ENCODE peak calls at places on chromosomes 16 and 17, in four cellular contexts. U is pancreas, I is EH, K is GM12865. J is an unnamed sample.

GRCh38 chr17:73743802-73744201 is 99.6 kb upstream of the SDK2 start:
- DNase-seq in U (no peak), I (no peak), K (no peak), J (no peak)

GRCh38 chr16:89422905-89423630 is 67.3 kb downstream of the ANKRD11 start:
- DNase-seq in U (no peak), I (peak), K (peak), J (no peak)

GRCh38 chr17:33038740-33039139 is 47.1 kb downstream of the SPACA3 start:
- DNase-seq in U (peak), I (peak), K (peak), J (no peak)

GRCh38 chr17:83075270-83075880 is 4.0 kb upstream of the METRNL start:
- DNase-seq in U (no peak), I (no peak), K (no peak), J (no peak)

GRCh38 chr17:51653902-51654301 is 393.6 kb downstream of the UTP18 start:
- DNase-seq in U (no peak), I (no peak), K (no peak), J (no peak)

GRCh38 chr17:5661486-5662125 is 77.3 kb upstream of the NLRP1 start:
- DNase-seq in U (no peak), I (no peak), K (no peak), J (no peak)

GRCh38 chr17:65229596-65229995 is 92.4 kb downstream of the RGS9 start:
- DNase-seq in U (no peak), I (no peak), K (peak), J (no peak)

GRCh38 chr17:48547839-48548686 is 3.2 kb upstream of the HOXB2 start:
- DNase-seq in U (no peak), I (no peak), K (no peak), J (no peak)

GRCh38 chr16:88763502-88764053 is 21.4 kb downstream of the PIEZO1 start:
- DNase-seq in U (peak), I (no peak), K (no peak), J (no peak)

GRCh38 chr17:28345420-28346198 is 10.0 kb downstream of the TNFAIP1 start:
- DNase-seq in U (peak), I (peak), K (no peak), J (no peak)

GRCh38 chr17:67441052-67441738 is 64.1 kb downstream of the PITPNC1 start:
- DNase-seq in U (no peak), I (peak), K (peak), J (no peak)

GRCh38 chr16:2157480-2158261 is 2.1 kb downstream of the TRAF7 start:
- DNase-seq in U (peak), I (no peak), K (no peak), J (no peak)

GRCh38 chr16:20904507-20905079 is 4.0 kb downstream of the LYRM1 start:
- DNase-seq in U (peak), I (peak), K (peak), J (peak)

GRCh38 chr17:19487009-19487600 is 46.5 kb upstream of the SLC47A1 start:
- DNase-seq in U (no peak), I (peak), K (no peak), J (no peak)